ENCODE peak calls at places on chromosomes 11 and 22, in four cellular contexts. One of them, this sample, is unnamed.

GRCh38 chr11:12731841-12732336 is 57.7 kb downstream of the TEAD1 start:
- DNase-seq in GM12891: no peak
- DNase-seq in breast epithelium: no peak
- DNase-seq in transverse colon: no peak
- DNase-seq in this sample: no peak

GRCh38 chr11:73040046-73040445 is 102.1 kb downstream of the FCHSD2 start:
- DNase-seq in GM12891: no peak
- DNase-seq in breast epithelium: no peak
- DNase-seq in transverse colon: no peak
- DNase-seq in this sample: no peak

GRCh38 chr22:35915477-35916013 is 113.1 kb downstream of the RBFOX2 start:
- DNase-seq in GM12891: no peak
- DNase-seq in breast epithelium: no peak
- DNase-seq in transverse colon: no peak
- DNase-seq in this sample: no peak

GRCh38 chr11:13963169-13963948 is 836 bp downstream of the SPON1 start:
- DNase-seq in GM12891: peak; percentile 26
- DNase-seq in breast epithelium: no peak
- DNase-seq in transverse colon: peak; percentile 31
- DNase-seq in this sample: no peak

GRCh38 chr22:20532256-20532993 is 25.0 kb downstream of the MED15 start:
- DNase-seq in GM12891: no peak
- DNase-seq in breast epithelium: no peak
- DNase-seq in transverse colon: no peak
- DNase-seq in this sample: no peak

GRCh38 chr22:23243006-23243573 is 62.8 kb downstream of the BCR start:
- DNase-seq in GM12891: peak; percentile 56
- DNase-seq in breast epithelium: no peak
- DNase-seq in transverse colon: no peak
- DNase-seq in this sample: no peak

GRCh38 chr22:46267431-46268279 is at the start of gene TTC38:
- DNase-seq in GM12891: peak; percentile 90
- DNase-seq in breast epithelium: peak; percentile 82
- DNase-seq in transverse colon: peak; percentile 94
- DNase-seq in this sample: peak; percentile 95

GRCh38 chr11:18091731-18092130 is 14.2 kb downstream of the SAAL1 start:
- DNase-seq in GM12891: no peak
- DNase-seq in breast epithelium: no peak
- DNase-seq in transverse colon: no peak
- DNase-seq in this sample: no peak

GRCh38 chr11:76149713-76150112 is 56.6 kb downstream of the WNT11 start:
- DNase-seq in GM12891: no peak
- DNase-seq in breast epithelium: no peak
- DNase-seq in transverse colon: no peak
- DNase-seq in this sample: no peak

GRCh38 chr11:17475666-17476316 is 854 bp downstream of the ABCC8 start:
- DNase-seq in GM12891: no peak
- DNase-seq in breast epithelium: no peak
- DNase-seq in transverse colon: no peak
- DNase-seq in this sample: no peak

GRCh38 chr11:26905368-26905767 is 88.5 kb upstream of the FIBIN start:
- DNase-seq in GM12891: no peak
- DNase-seq in breast epithelium: no peak
- DNase-seq in transverse colon: no peak
- DNase-seq in this sample: no peak

GRCh38 chr11:27055065-27055682 is 14.6 kb downstream of the BBOX1 start:
- DNase-seq in GM12891: no peak
- DNase-seq in breast epithelium: no peak
- DNase-seq in transverse colon: peak; percentile 14
- DNase-seq in this sample: no peak

GRCh38 chr11:9459573-9460321 is 1.1 kb upstream of the ZNF143 start:
- DNase-seq in GM12891: no peak
- DNase-seq in breast epithelium: no peak
- DNase-seq in transverse colon: peak; percentile 27
- DNase-seq in this sample: no peak

GRCh38 chr11:120645639-120646038 is 134.1 kb downstream of the GRIK4 start:
- DNase-seq in GM12891: no peak
- DNase-seq in breast epithelium: no peak
- DNase-seq in transverse colon: no peak
- DNase-seq in this sample: no peak

GRCh38 chr22:42800731-42801536 is 56.1 kb downstream of the ARFGAP3 start:
- DNase-seq in GM12891: no peak
- DNase-seq in breast epithelium: no peak
- DNase-seq in transverse colon: no peak
- DNase-seq in this sample: no peak

GRCh38 chr11:111549196-111549868 is 8.8 kb downstream of the LAYN start:
- DNase-seq in GM12891: no peak
- DNase-seq in breast epithelium: no peak
- DNase-seq in transverse colon: no peak
- DNase-seq in this sample: no peak

GRCh38 chr11:34552270-34552669 is 38.7 kb upstream of the ELF5 start:
- DNase-seq in GM12891: no peak
- DNase-seq in breast epithelium: no peak
- DNase-seq in transverse colon: no peak
- DNase-seq in this sample: no peak

GRCh38 chr22:46256358-46256958 is 6.4 kb upstream of the CDPF1 start:
- DNase-seq in GM12891: no peak
- DNase-seq in breast epithelium: no peak
- DNase-seq in transverse colon: no peak
- DNase-seq in this sample: no peak

GRCh38 chr11:2451336-2451735 is 6.5 kb downstream of the KCNQ1 start:
- DNase-seq in GM12891: no peak
- DNase-seq in breast epithelium: no peak
- DNase-seq in transverse colon: no peak
- DNase-seq in this sample: no peak

GRCh38 chr22:32237021-32237420 is 18.1 kb downstream of the SLC5A4 start:
- DNase-seq in GM12891: no peak
- DNase-seq in breast epithelium: no peak
- DNase-seq in transverse colon: no peak
- DNase-seq in this sample: no peak

GRCh38 chr11:108319541-108320145 is 96.8 kb downstream of the ATM start:
- DNase-seq in GM12891: no peak
- DNase-seq in breast epithelium: no peak
- DNase-seq in transverse colon: no peak
- DNase-seq in this sample: no peak

GRCh38 chr22:45204751-45205623 is 35.7 kb downstream of the KIAA0930 start:
- DNase-seq in GM12891: no peak
- DNase-seq in breast epithelium: no peak
- DNase-seq in transverse colon: no peak
- DNase-seq in this sample: no peak

GRCh38 chr22:18078329-18079041 is 695 bp downstream of the PEX26 start:
- DNase-seq in GM12891: no peak
- DNase-seq in breast epithelium: no peak
- DNase-seq in transverse colon: peak; percentile 60
- DNase-seq in this sample: peak; percentile 60

GRCh38 chr22:30612789-30613188 is 5.8 kb downstream of the TCN2 start:
- DNase-seq in GM12891: no peak
- DNase-seq in breast epithelium: no peak
- DNase-seq in transverse colon: no peak
- DNase-seq in this sample: no peak

GRCh38 chr11:10625982-10626311 is 57.5 kb upstream of the LYVE1 start:
- DNase-seq in GM12891: no peak
- DNase-seq in breast epithelium: no peak
- DNase-seq in transverse colon: no peak
- DNase-seq in this sample: no peak

GRCh38 chr11:10622108-10622507 is 53.6 kb upstream of the LYVE1 start:
- DNase-seq in GM12891: no peak
- DNase-seq in breast epithelium: no peak
- DNase-seq in transverse colon: no peak
- DNase-seq in this sample: no peak

GRCh38 chr11:10625281-10625981 is 57.0 kb upstream of the LYVE1 start:
- DNase-seq in GM12891: no peak
- DNase-seq in breast epithelium: no peak
- DNase-seq in transverse colon: no peak
- DNase-seq in this sample: no peak

GRCh38 chr11:10622957-10623787 is 54.7 kb upstream of the LYVE1 start:
- DNase-seq in GM12891: no peak
- DNase-seq in breast epithelium: no peak
- DNase-seq in transverse colon: no peak
- DNase-seq in this sample: no peak

DNA sequence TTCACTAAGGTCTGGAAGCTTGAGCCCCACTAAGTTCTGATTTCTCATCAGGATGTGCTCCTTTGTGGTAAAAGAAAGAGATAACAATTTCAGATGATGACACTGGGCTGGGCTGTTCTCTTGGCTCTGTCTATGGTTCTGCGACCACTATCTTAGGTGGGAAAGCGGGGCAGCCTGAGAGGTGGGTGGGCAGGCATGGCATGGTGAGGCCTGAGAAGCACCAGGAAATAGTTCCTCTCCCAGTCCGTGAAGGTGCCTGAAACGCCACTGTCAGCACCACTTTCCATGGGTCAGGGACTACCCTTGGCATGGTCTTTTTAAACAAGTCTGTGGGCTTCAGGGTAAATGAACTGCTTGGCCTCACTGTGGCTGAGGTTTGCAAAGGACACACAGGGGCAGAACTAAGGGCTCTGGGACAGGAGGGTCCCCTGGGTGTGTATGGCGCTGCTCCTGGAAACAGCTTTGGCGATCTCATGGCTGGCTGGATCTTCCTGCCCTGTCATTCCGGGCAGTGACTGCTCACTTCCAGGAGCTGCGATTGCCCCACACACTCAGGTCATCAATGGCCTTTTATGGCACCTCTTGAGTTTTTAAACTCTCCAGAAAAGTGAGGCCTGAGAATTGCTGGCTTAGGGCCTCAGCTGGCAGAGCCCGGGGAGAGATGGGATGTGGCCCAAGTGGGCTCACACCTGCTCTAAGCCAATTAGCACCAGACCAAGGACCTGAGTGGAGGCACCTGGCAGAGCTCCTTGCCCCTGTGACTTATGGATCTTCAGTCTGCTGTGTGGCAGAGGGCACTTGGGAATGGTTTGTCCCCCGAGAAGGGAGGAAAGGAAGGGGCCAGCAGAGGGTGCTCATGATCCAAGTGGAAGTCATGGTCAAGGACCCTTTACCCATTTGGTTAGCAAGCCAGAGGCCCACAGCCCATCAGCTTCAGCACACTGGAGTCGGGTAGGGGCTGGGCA is 55.6 kb upstream of the LYVE1 start:
- DNase-seq in GM12891: no peak
- DNase-seq in breast epithelium: no peak
- DNase-seq in transverse colon: peak; percentile 40
- DNase-seq in this sample: no peak
- TF ChIP-seq POLR2AphosphoS5 in GM12891: no peak
- TF ChIP-seq POLR2AphosphoS5 in breast epithelium: no peak
- TF ChIP-seq POLR2AphosphoS5 in transverse colon: no peak
- TF ChIP-seq POLR2AphosphoS5 in this sample: peak; percentile 12

GRCh38 chr22:38314992-38315800 is 2.0 kb downstream of the CSNK1E start:
- DNase-seq in GM12891: no peak
- DNase-seq in breast epithelium: no peak
- DNase-seq in transverse colon: peak; percentile 41
- DNase-seq in this sample: peak; percentile 36
- TF ChIP-seq POLR2AphosphoS5 in GM12891: no peak
- TF ChIP-seq POLR2AphosphoS5 in breast epithelium: no peak
- TF ChIP-seq POLR2AphosphoS5 in transverse colon: no peak
- TF ChIP-seq POLR2AphosphoS5 in this sample: no peak

GRCh38 chr11:77471520-77472234 is 2.2 kb downstream of the PAK1 start:
- DNase-seq in GM12891: no peak
- DNase-seq in breast epithelium: peak; percentile 28
- DNase-seq in transverse colon: peak; percentile 67
- DNase-seq in this sample: peak; percentile 72
- TF ChIP-seq POLR2AphosphoS5 in GM12891: no peak
- TF ChIP-seq POLR2AphosphoS5 in breast epithelium: no peak
- TF ChIP-seq POLR2AphosphoS5 in transverse colon: peak; percentile 77
- TF ChIP-seq POLR2AphosphoS5 in this sample: peak; percentile 77

GRCh38 chr11:65558002-65558784 is at the start of gene LTBP3:
- DNase-seq in GM12891: peak; percentile 70
- DNase-seq in breast epithelium: peak; percentile 81
- DNase-seq in transverse colon: peak; percentile 77
- DNase-seq in this sample: peak; percentile 87

GRCh38 chr11:65558785-65559509 is 788 bp upstream of the LTBP3 start:
- DNase-seq in GM12891: no peak
- DNase-seq in breast epithelium: no peak
- DNase-seq in transverse colon: no peak
- DNase-seq in this sample: peak; percentile 44

GRCh38 chr11:65559535-65559934 is 1.4 kb upstream of the LTBP3 start:
- DNase-seq in GM12891: no peak
- DNase-seq in breast epithelium: no peak
- DNase-seq in transverse colon: no peak
- DNase-seq in this sample: no peak

GRCh38 chr11:65560555-65561418 is 2.6 kb upstream of the LTBP3 start:
- DNase-seq in GM12891: no peak
- DNase-seq in breast epithelium: no peak
- DNase-seq in transverse colon: peak; percentile 54
- DNase-seq in this sample: peak; percentile 62

DNA sequence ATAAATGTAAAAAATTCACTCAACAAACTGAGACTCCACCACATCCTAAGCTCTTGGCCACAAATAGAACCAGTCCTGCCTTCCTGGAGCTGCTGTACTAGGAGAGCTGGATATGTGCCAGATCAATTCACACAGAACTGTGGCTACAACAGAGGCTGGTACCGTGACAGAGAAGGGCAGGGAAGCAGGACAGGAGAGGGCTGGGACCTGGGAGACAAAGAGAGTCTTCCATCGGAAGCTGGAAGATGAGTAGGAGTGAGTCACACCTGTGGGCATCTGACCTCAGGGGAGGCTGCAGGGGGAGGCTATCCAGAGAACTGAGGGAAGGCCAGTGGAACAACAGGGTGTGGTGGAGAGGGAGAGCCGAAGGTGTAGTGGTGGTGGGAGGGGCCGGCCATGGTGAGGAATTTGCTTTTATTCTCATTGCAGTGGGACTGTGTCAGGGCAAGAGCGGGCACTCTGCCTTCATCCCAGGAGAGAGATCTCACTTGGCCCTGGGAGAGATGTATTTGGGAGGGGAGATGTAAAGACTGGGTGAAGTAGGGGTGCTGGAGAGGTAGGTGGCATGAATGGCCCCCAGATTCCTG is 1.9 kb upstream of the LTBP3 start:
- DNase-seq in GM12891: no peak
- DNase-seq in breast epithelium: peak; percentile 74
- DNase-seq in transverse colon: peak; percentile 64
- DNase-seq in this sample: no peak
- TF ChIP-seq POLR2AphosphoS5 in GM12891: no peak
- TF ChIP-seq POLR2AphosphoS5 in breast epithelium: no peak
- TF ChIP-seq POLR2AphosphoS5 in transverse colon: no peak
- TF ChIP-seq POLR2AphosphoS5 in this sample: no peak

DNA sequence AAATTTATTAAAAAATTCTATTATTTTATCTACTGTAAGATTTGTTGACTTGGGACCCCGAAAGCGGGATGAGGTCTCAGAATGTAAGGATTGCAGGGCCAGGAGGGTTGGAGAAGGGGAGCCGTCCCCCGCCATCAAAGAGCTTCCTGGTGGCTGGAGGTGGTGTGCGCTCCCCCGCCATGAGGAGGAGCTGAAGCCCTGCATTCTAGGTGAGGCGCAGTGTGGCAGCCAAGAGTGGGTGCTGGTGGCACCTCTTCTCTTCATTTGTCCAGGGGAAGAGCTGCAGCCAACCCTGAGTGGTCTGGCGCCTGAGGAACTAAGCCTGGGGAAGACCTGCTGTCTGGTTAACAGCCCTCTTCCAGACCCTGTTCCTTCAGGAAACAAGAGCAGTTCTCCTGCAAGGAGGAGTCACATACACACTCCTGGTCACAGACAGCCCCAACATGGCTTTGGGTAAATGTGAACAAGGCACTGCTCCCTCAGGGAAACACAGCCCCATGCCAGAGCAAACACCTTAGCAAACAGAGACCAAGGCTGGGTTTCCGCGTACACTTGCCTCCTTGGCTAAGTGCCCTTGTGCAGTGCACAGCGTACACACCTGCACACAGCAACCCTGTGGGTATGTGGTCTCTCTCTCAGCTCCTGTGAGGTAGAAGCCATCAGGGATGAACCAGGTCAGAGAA is 17.3 kb downstream of the RTN4RL2 start:
- DNase-seq in GM12891: no peak
- DNase-seq in breast epithelium: no peak
- DNase-seq in transverse colon: peak; percentile 32
- DNase-seq in this sample: peak; percentile 86
- TF ChIP-seq POLR2AphosphoS5 in GM12891: no peak
- TF ChIP-seq POLR2AphosphoS5 in breast epithelium: no peak
- TF ChIP-seq POLR2AphosphoS5 in transverse colon: no peak
- TF ChIP-seq POLR2AphosphoS5 in this sample: no peak